ENCODE peak calls at places on chromosomes 1 and 21, in eight cellular contexts. Z is NCI-H1092 treated with DMSO at 0.1 percent for 48 hours; V is effector memory CD8-positive, alpha-beta T cell; X is fibroblast of pulmonary artery; D is stimulated activated CD4-positive, alpha-beta T cell treated with anti-CD3 and anti-CD28 coated beads, Interleukin-1b, Interleukin-23, amount 100 ng/mL, for 24 hours; R is NCI-H187 treated with DMSO at 0.1 percent for 48 hours; C is caudate nucleus; Y is activated CD8-positive, alpha-beta T cell treated with anti-CD3 and anti-CD28 coated beads for 36 hours. W is an unnamed sample.

GRCh38 chr1:211653907-211654553 is 21.4 kb downstream of the NEK2 start:
- DNase-seq in Z (no peak), V (no peak), R (no peak), Y (no peak), D (no peak), X (peak), C (no peak), W (no peak)

GRCh38 chr21:37670883-37671282 is 245.4 kb downstream of the KCNJ6 start:
- DNase-seq in R (no peak), X (peak), Z (no peak), C (no peak), Y (no peak), V (no peak), D (no peak), W (no peak)

GRCh38 chr1:245599413-245600174 is 444.8 kb downstream of the KIF26B start:
- DNase-seq in R (no peak), Y (no peak), V (no peak), D (no peak), C (no peak), Z (no peak), X (peak), W (peak)

GRCh38 chr1:208100906-208101305 is 143.3 kb downstream of the PLXNA2 start:
- DNase-seq in R (peak), C (no peak), X (peak), D (no peak), Z (peak), V (no peak), Y (no peak), W (no peak)

GRCh38 chr1:42923367-42924248 is 35.1 kb downstream of the SLC2A1 start:
- DNase-seq in Z (no peak), X (no peak), D (no peak), R (no peak), Y (no peak), V (no peak), C (no peak), W (no peak)

GRCh38 chr21:33998402-33998801 is 75.0 kb upstream of the MRPS6 start:
- DNase-seq in X (no peak), D (no peak), Z (no peak), C (no peak), V (no peak), R (no peak), Y (no peak), W (no peak)

GRCh38 chr1:84442256-84442655 is 36.8 kb upstream of the RPF1 start:
- DNase-seq in V (peak), X (peak), C (no peak), Y (no peak), R (no peak), Z (peak), D (no peak), W (no peak)

GRCh38 chr1:170168263-170168662 is 22.5 kb downstream of the NTMT2 start:
- DNase-seq in X (peak), V (no peak), R (no peak), Y (no peak), C (no peak), D (no peak), Z (peak), W (no peak)

GRCh38 chr21:36135391-36136094 is 664 bp downstream of the CBR3 start:
- DNase-seq in Z (peak), D (peak), Y (peak), X (peak), V (no peak), C (peak), R (no peak), W (peak)

GRCh38 chr21:19853709-19854575 is 1144.3 kb upstream of the NCAM2 start:
- DNase-seq in D (no peak), X (no peak), V (no peak), Z (no peak), Y (no peak), R (no peak), C (no peak), W (no peak)

GRCh38 chr1:66140072-66140471 is 347.4 kb downstream of the PDE4B start:
- DNase-seq in C (no peak), V (no peak), X (no peak), D (no peak), Y (no peak), R (no peak), Z (no peak), W (no peak)

GRCh38 chr1:193181985-193182384 is 4.4 kb downstream of the B3GALT2 start:
- DNase-seq in V (no peak), Y (no peak), Z (no peak), C (no peak), R (no peak), X (peak), D (no peak), W (no peak)

GRCh38 chr1:20361805-20362381 is 71.2 kb downstream of the VWA5B1 start:
- DNase-seq in C (peak), V (peak), Z (peak), X (peak), Y (peak), R (no peak), D (no peak), W (peak)

GRCh38 chr1:39006726-39007645 is 15.9 kb downstream of the AKIRIN1 start:
- DNase-seq in Z (no peak), D (no peak), V (no peak), X (no peak), C (no peak), Y (no peak), R (no peak), W (no peak)

GRCh38 chr1:2204384-2205190 is 10.0 kb upstream of the FAAP20 start:
- DNase-seq in C (peak), V (peak), D (peak), Y (no peak), R (no peak), X (peak), Z (peak), W (no peak)

GRCh38 chr1:238334170-238334569 is 443.4 kb upstream of the ZP4 start:
- DNase-seq in C (no peak), V (no peak), R (no peak), Y (no peak), Z (no peak), D (no peak), X (no peak), W (no peak)

GRCh38 chr1:11525516-11525915 is 46.6 kb downstream of the DISP3 start:
- DNase-seq in V (no peak), X (no peak), D (no peak), R (no peak), Y (no peak), Z (no peak), C (no peak), W (no peak)

GRCh38 chr1:29804181-29804899 is 568.0 kb downstream of the PTPRU start:
- DNase-seq in V (no peak), Y (no peak), C (no peak), Z (no peak), X (no peak), D (no peak), R (no peak), W (no peak)

GRCh38 chr21:45986316-45987051 is 4.9 kb downstream of the COL6A1 start:
- DNase-seq in R (no peak), D (no peak), C (no peak), V (no peak), X (no peak), Z (no peak), Y (peak), W (no peak)

GRCh38 chr1:37946703-37947360 is at the start of gene INPP5B:
- DNase-seq in C (peak), R (no peak), V (peak), Z (no peak), D (peak), Y (peak), X (peak), W (peak)

GRCh38 chr1:79554620-79555160 is 548.2 kb upstream of the ADGRL4 start:
- DNase-seq in X (no peak), Y (no peak), R (no peak), C (no peak), V (no peak), Z (no peak), D (no peak), W (no peak)

GRCh38 chr1:51175278-51175677 is 60.8 kb upstream of the RNF11 start:
- DNase-seq in V (no peak), D (no peak), X (peak), R (no peak), C (no peak), Z (no peak), Y (no peak), W (no peak)

GRCh38 chr1:26700711-26701110 is 4.9 kb downstream of the ARID1A start:
- DNase-seq in Z (no peak), Y (peak), R (no peak), X (no peak), C (no peak), D (no peak), V (no peak), W (no peak)

GRCh38 chr1:234969011-234969441 is 159.6 kb downstream of the TOMM20 start:
- DNase-seq in V (no peak), R (no peak), D (no peak), X (no peak), Z (peak), C (no peak), Y (no peak), W (no peak)

GRCh38 chr1:151158311-151158710 is 1.9 kb downstream of the TNFAIP8L2 start:
- DNase-seq in R (no peak), Z (no peak), D (no peak), C (no peak), Y (peak), X (no peak), V (no peak), W (no peak)

GRCh38 chr1:107964397-107965111 is 426 bp downstream of the VAV3 start:
- DNase-seq in C (peak), X (peak), R (no peak), D (peak), V (peak), Z (peak), Y (peak), W (no peak)

GRCh38 chr1:36924282-36924791 is 110.0 kb downstream of the GRIK3 start:
- DNase-seq in R (no peak), C (peak), Z (peak), V (no peak), Y (peak), D (no peak), X (peak), W (peak)